ENCODE peak calls at places on chromosomes 4 and X, in six cellular contexts. S, A, F, L, Y and V are unnamed samples.
A peak's percentile ranks its signal among the peaks of the same experiment; 100 is the strongest.

GRCh38 chr4:137384476-137384875 is 147.8 kb downstream of the PCDH18 start:
- DNase-seq in S (no peak), A (no peak), F (no peak), L (no peak), Y (no peak), V (no peak)

GRCh38 chrX:71128915-71129765 is 10.7 kb downstream of the MED12 start:
- DNase-seq in S (peak; percentile 77), A (peak; percentile 80), F (no peak), L (peak; percentile 59), Y (no peak), V (peak; percentile 76)

GRCh38 chr4:184097240-184097619 is 120.4 kb downstream of the ENPP6 start:
- DNase-seq in S (peak; percentile 57), A (no peak), F (peak; percentile 73), L (peak; percentile 43), Y (no peak), V (no peak)

GRCh38 chr4:87975466-87975865 is at the start of gene SPP1:
- DNase-seq in S (no peak), A (peak; percentile 5), F (peak; percentile 67), L (no peak), Y (no peak), V (peak; percentile 67)

GRCh38 chr4:75555294-75556164 is at the start of gene ODAPH:
- DNase-seq in S (peak; percentile 38), A (peak; percentile 1), F (no peak), L (no peak), Y (no peak), V (no peak)

GRCh38 chrX:69968956-69969355 is 80.8 kb downstream of the AWAT2 start:
- DNase-seq in S (no peak), A (no peak), F (no peak), L (peak; percentile 16), Y (no peak), V (no peak)

GRCh38 chr4:73181231-73181630 is 77.4 kb downstream of the ANKRD17 start:
- DNase-seq in S (no peak), A (no peak), F (no peak), L (no peak), Y (no peak), V (no peak)

GRCh38 chr4:123096038-123096437 is 173.6 kb upstream of the NUDT6 start:
- DNase-seq in S (no peak), A (no peak), F (no peak), L (no peak), Y (no peak), V (no peak)

GRCh38 chrX:12844319-12844718 is 22.6 kb upstream of the TLR7 start:
- DNase-seq in S (no peak), A (no peak), F (no peak), L (no peak), Y (no peak), V (no peak)

GRCh38 chr4:34010703-34011102 is 2233.6 kb downstream of the ARAP2 start:
- DNase-seq in S (no peak), A (no peak), F (no peak), L (no peak), Y (no peak), V (no peak)

GRCh38 chrX:153812220-153812619 is 17.8 kb downstream of the SSR4 start:
- DNase-seq in S (no peak), A (no peak), F (no peak), L (no peak), Y (no peak), V (no peak)

GRCh38 chr4:10180927-10181744 is 64.5 kb upstream of the WDR1 start:
- DNase-seq in S (no peak), A (no peak), F (no peak), L (no peak), Y (no peak), V (peak; percentile 18)

GRCh38 chr4:176393306-176394013 is 73.7 kb downstream of the SPCS3 start:
- DNase-seq in S (no peak), A (no peak), F (no peak), L (no peak), Y (no peak), V (no peak)

GRCh38 chr4:123874044-123874443 is 477.4 kb downstream of the SPRY1 start:
- DNase-seq in S (no peak), A (no peak), F (no peak), L (no peak), Y (no peak), V (no peak)

GRCh38 chrX:48493890-48494364 is 14.9 kb upstream of the PORCN start:
- DNase-seq in S (no peak), A (no peak), F (no peak), L (no peak), Y (no peak), V (no peak)

GRCh38 chr4:173862754-173863153 is 332.7 kb upstream of the HAND2 start:
- DNase-seq in S (no peak), A (no peak), F (no peak), L (no peak), Y (no peak), V (no peak)

GRCh38 chr4:15451181-15451865 is 18.4 kb upstream of the CC2D2A start:
- DNase-seq in S (no peak), A (no peak), F (no peak), L (no peak), Y (no peak), V (no peak)

GRCh38 chr4:108425988-108426387 is 194.4 kb upstream of the RPL34 start:
- DNase-seq in S (no peak), A (no peak), F (no peak), L (no peak), Y (peak; percentile 37), V (no peak)

GRCh38 chrX:13131511-13132137 is 87.2 kb upstream of the FAM9C start:
- DNase-seq in S (no peak), A (peak; percentile 32), F (no peak), L (no peak), Y (no peak), V (peak; percentile 29)

GRCh38 chr4:61202638-61203495 is 2.7 kb downstream of the ADGRL3 start:
- DNase-seq in S (no peak), A (no peak), F (no peak), L (peak; percentile 13), Y (no peak), V (no peak)

GRCh38 chr4:5774416-5775056 is 63.5 kb downstream of the EVC start:
- DNase-seq in S (no peak), A (no peak), F (no peak), L (no peak), Y (no peak), V (no peak)
- H3K36me3 ChIP-seq in S (no peaks in the 10 kb centered on the region), A (no peaks in the 10 kb centered on the region), F (peaks cover 4% of the 10 kb centered on the region), L (peaks cover 12% of the 10 kb centered on the region), Y (peaks cover 2% of the 10 kb centered on the region), V (no peaks in the 10 kb centered on the region)

DNA sequence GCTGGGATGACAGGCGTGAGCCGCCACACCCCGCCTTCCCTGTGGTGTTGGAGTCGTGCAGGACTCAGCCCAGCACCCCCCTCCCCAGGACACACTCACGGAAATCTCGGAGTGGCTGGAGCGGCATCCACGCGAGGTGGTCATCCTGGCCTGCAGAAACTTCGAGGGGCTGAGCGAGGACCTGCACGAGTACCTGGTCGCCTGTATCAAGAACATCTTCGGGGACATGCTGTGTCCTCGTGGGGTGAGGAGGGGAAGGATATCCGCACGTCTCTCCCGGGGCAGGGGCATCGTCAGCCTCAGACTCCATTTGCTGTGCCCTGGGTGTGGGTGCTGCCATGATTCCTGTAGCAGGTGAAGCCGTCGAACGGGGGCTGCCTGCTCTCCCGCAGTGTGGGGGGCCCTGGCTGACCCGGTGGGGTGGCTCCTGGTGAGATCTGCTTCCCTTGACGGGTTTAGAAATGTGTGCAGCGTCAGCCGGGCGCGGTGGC is 10.3 kb downstream of the PLCXD1 start:
- DNase-seq in S (no peak), A (no peak), F (no peak), L (no peak), Y (no peak), V (no peak)
- H3K36me3 ChIP-seq in S (peaks cover 28% of the 10 kb centered on the region), A (peaks cover 5% of the 10 kb centered on the region), F (peaks cover 52% of the 10 kb centered on the region), L (peaks cover 67% of the 10 kb centered on the region), Y (peaks cover 11% of the 10 kb centered on the region), V (peaks cover 64% of the 10 kb centered on the region)

DNA sequence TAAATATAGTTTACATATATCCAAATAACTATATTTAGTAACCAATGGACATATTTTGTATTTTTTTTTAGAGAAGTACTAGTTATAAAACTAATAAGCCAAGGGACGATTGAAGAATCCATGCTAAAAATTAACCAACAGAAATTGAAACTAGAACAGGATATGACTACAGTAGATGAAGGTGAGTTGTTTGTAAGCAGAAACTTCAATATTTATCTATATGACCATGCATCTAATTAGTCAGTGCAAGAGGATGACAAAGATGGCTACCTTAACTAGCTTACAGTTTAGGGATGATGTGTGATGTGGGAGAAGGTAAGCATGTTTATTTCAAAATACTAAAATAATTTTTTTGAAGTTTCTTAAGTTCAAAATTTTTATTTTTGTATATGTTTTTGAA is 57.7 kb downstream of the HPGDS start:
- DNase-seq in S (no peak), A (no peak), F (no peak), L (no peak), Y (no peak), V (no peak)
- H3K36me3 ChIP-seq in S (peaks cover 45% of the 10 kb centered on the region), A (peaks cover 25% of the 10 kb centered on the region), F (peaks cover 3% of the 10 kb centered on the region), L (peaks cover 86% of the 10 kb centered on the region), Y (peaks cover 5% of the 10 kb centered on the region), V (peaks cover 76% of the 10 kb centered on the region)

GRCh38 chr4:145769450-145770037 is 89.6 kb downstream of the C4orf51 start:
- DNase-seq in S (no peak), A (no peak), F (no peak), L (no peak), Y (no peak), V (no peak)
- H3K36me3 ChIP-seq in S (peaks cover 7% of the 10 kb centered on the region), A (peaks cover 8% of the 10 kb centered on the region), F (peaks cover 24% of the 10 kb centered on the region), L (peaks cover 28% of the 10 kb centered on the region), Y (peaks cover 18% of the 10 kb centered on the region), V (no peaks in the 10 kb centered on the region)

GRCh38 chr4:151561551-151562256 is 152.7 kb downstream of the FHIP1A start:
- DNase-seq in S (no peak), A (no peak), F (no peak), L (no peak), Y (peak; percentile 57), V (no peak)

GRCh38 chr4:151555151-151555945 is 146.4 kb downstream of the FHIP1A start:
- DNase-seq in S (no peak), A (no peak), F (no peak), L (no peak), Y (no peak), V (no peak)

GRCh38 chr4:151559595-151559994 is 150.6 kb downstream of the FHIP1A start:
- DNase-seq in S (no peak), A (no peak), F (no peak), L (no peak), Y (no peak), V (no peak)

GRCh38 chr4:151563194-151563593 is 154.2 kb downstream of the FHIP1A start:
- DNase-seq in S (no peak), A (no peak), F (no peak), L (no peak), Y (no peak), V (peak; percentile 32)

DNA sequence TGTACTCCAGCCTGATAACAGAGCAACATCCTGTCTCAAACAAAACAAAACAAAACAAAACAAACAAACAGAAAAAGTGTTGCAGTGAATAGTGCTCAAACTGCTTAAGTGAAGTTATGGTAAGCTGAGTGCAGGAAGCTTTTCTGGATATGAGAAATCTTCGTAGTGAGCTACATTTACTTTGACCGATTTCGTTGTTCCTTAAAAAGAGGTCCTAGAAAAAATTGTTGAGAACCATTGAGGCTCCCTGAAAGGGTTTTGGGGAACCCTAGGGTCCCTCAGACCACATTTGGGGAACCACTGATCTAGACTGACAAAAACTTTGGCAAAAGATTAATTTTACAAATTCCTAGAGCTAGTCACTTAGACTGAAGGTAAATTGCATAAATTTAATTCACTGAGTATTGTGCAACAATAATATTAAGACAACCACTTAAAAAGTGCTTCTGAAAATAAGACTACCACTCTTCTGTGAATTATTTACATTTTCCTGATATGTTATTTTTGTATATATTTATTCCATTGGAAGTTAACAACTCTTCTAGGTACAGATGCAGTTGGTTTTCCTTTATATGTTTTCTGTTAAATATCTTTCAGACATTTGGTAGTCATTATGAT is 149.6 kb downstream of the FHIP1A start:
- DNase-seq in S (no peak), A (no peak), F (no peak), L (no peak), Y (no peak), V (no peak)
- H3K36me3 ChIP-seq in S (no peaks in the 10 kb centered on the region), A (no peaks in the 10 kb centered on the region), F (no peaks in the 10 kb centered on the region), L (no peaks in the 10 kb centered on the region), Y (no peaks in the 10 kb centered on the region), V (no peaks in the 10 kb centered on the region)

GRCh38 chr4:186707996-186708395 is 15.7 kb downstream of the FAT1 start:
- DNase-seq in S (peak; percentile 76), A (no peak), F (no peak), L (no peak), Y (no peak), V (no peak)
- H3K36me3 ChIP-seq in S (no peaks in the 10 kb centered on the region), A (no peaks in the 10 kb centered on the region), F (peaks cover 19% of the 10 kb centered on the region), L (peaks cover 24% of the 10 kb centered on the region), Y (peaks cover 28% of the 10 kb centered on the region), V (no peaks in the 10 kb centered on the region)